ENCODE peak calls at places on chromosomes 1 and 21, in ten cellular contexts. G is hepatocyte, F is H7, D is endothelial cell, R is HuH-7, S is tibial artery, P is fibroblast of gingiva, O is left ventricle myocardium inferior, Z is kidney epithelial cell, W is GM23248. C is an unnamed sample.

GRCh38 chr21:37829043-37829442 is 87.2 kb downstream of the KCNJ6 start:
- DNase-seq in G (no peak), F (peak; percentile 42), D (no peak), R (no peak), S (no peak), P (no peak), O (no peak), Z (no peak), W (no peak), C (no peak)

GRCh38 chr21:43974791-43975468 is 37.2 kb upstream of the TRAPPC10 start:
- DNase-seq in G (no peak), F (no peak), D (no peak), R (no peak), S (no peak), P (no peak), O (no peak), Z (no peak), W (no peak), C (no peak)

GRCh38 chr1:39129514-39129913 is 75.0 kb upstream of the MACF1 start:
- DNase-seq in G (no peak), F (no peak), D (no peak), R (no peak), S (no peak), P (no peak), O (no peak), Z (no peak), W (peak; percentile 52), C (no peak)

GRCh38 chr1:153774036-153774435 is 1.2 kb upstream of the SLC27A3 start:
- DNase-seq in G (no peak), F (no peak), D (no peak), R (no peak), S (no peak), P (no peak), O (no peak), Z (no peak), W (peak; percentile 20), C (no peak)

GRCh38 chr1:41539999-41540398 is 55.5 kb upstream of the EDN2 start:
- DNase-seq in G (no peak), F (no peak), D (no peak), R (no peak), S (peak; percentile 10), P (no peak), O (no peak), Z (no peak), W (no peak), C (no peak)

GRCh38 chr1:115313173-115313572 is 24.9 kb downstream of the NGF start:
- DNase-seq in G (no peak), F (no peak), D (no peak), R (no peak), S (no peak), P (no peak), O (no peak), Z (no peak), W (peak; percentile 34), C (no peak)

GRCh38 chr21:18940791-18941190 is 537.2 kb upstream of the TMPRSS15 start:
- DNase-seq in G (no peak), F (no peak), D (no peak), R (no peak), S (no peak), P (no peak), O (no peak), Z (no peak), W (no peak), C (no peak)

GRCh38 chr1:115782571-115783281 is 14.2 kb upstream of the CASQ2 start:
- DNase-seq in G (peak; percentile 85), F (no peak), D (no peak), R (no peak), S (no peak), P (peak; percentile 49), O (no peak), Z (peak; percentile 68), W (peak; percentile 93), C (no peak)

GRCh38 chr1:6329851-6330250 is 63.7 kb downstream of the ACOT7 start:
- DNase-seq in G (no peak), F (no peak), D (no peak), R (no peak), S (no peak), P (peak; percentile 63), O (no peak), Z (no peak), W (peak; percentile 57), C (no peak)

GRCh38 chr1:113792986-113793385 is 19.3 kb downstream of the RSBN1 start:
- DNase-seq in G (no peak), F (no peak), D (no peak), R (no peak), S (no peak), P (peak; percentile 16), O (no peak), Z (no peak), W (peak; percentile 81), C (no peak)

GRCh38 chr1:203215573-203215972 is 13.9 kb downstream of the CHIT1 start:
- DNase-seq in G (no peak), F (no peak), D (no peak), R (no peak), S (no peak), P (no peak), O (no peak), Z (no peak), W (no peak), C (no peak)

GRCh38 chr1:212037900-212038299 is 2.4 kb downstream of the DTL start:
- DNase-seq in G (no peak), F (no peak), D (no peak), R (no peak), S (no peak), P (no peak), O (no peak), Z (no peak), W (peak; percentile 38), C (no peak)

GRCh38 chr21:41600556-41600955 is 92.6 kb upstream of the TMPRSS2 start:
- DNase-seq in G (no peak), F (no peak), D (no peak), R (no peak), S (no peak), P (no peak), O (no peak), Z (no peak), W (no peak), C (no peak)

GRCh38 chr1:168621356-168621755 is 45.0 kb downstream of the XCL1 start:
- DNase-seq in G (peak; percentile 37), F (no peak), D (no peak), R (no peak), S (no peak), P (peak; percentile 10), O (no peak), Z (no peak), W (peak; percentile 42), C (no peak)

GRCh38 chr1:74712863-74713262 is 20.0 kb downstream of the CRYZ start:
- DNase-seq in G (no peak), F (no peak), D (no peak), R (no peak), S (no peak), P (no peak), O (no peak), Z (no peak), W (no peak), C (no peak)

GRCh38 chr21:44930543-44930981 is 9.3 kb upstream of the SLX9 start:
- DNase-seq in G (no peak), F (peak; percentile 71), D (no peak), R (no peak), S (no peak), P (peak; percentile 12), O (peak; percentile 37), Z (no peak), W (peak; percentile 65), C (no peak)

GRCh38 chr21:42281196-42281680 is 34.0 kb downstream of the TFF3 start:
- DNase-seq in G (no peak), F (no peak), D (no peak), R (no peak), S (no peak), P (no peak), O (no peak), Z (no peak), W (no peak), C (no peak)

GRCh38 chr1:155961937-155962336 is 16.4 kb downstream of the ARHGEF2 start:
- DNase-seq in G (no peak), F (peak; percentile 68), D (no peak), R (no peak), S (peak; percentile 86), P (peak; percentile 77), O (peak; percentile 65), Z (peak; percentile 98), W (peak; percentile 100), C (no peak)

GRCh38 chr1:70887936-70888335 is 159.7 kb downstream of the PTGER3 start:
- DNase-seq in G (peak; percentile 21), F (no peak), D (no peak), R (no peak), S (no peak), P (no peak), O (no peak), Z (no peak), W (no peak), C (no peak)

GRCh38 chr1:65459397-65459768 is 38.9 kb downstream of the LEPR start:
- DNase-seq in G (peak; percentile 13), F (peak; percentile 41), D (no peak), R (peak; percentile 36), S (no peak), P (peak; percentile 52), O (no peak), Z (no peak), W (peak; percentile 59), C (peak; percentile 10)

GRCh38 chr1:18999287-18999852 is 42.9 kb upstream of the IFFO2 start:
- DNase-seq in G (no peak), F (no peak), D (no peak), R (no peak), S (no peak), P (peak; percentile 46), O (no peak), Z (no peak), W (peak; percentile 38), C (no peak)

GRCh38 chr1:212285685-212286436 is 651 bp downstream of the PPP2R5A start:
- DNase-seq in G (peak; percentile 80), F (peak; percentile 70), D (peak; percentile 57), R (peak; percentile 31), S (peak; percentile 61), P (peak; percentile 48), O (peak; percentile 66), Z (no peak), W (peak; percentile 83), C (peak; percentile 31)

GRCh38 chr1:150563340-150564038 is 14.3 kb downstream of the ADAMTSL4 start:
- DNase-seq in G (peak; percentile 56), F (no peak), D (no peak), R (no peak), S (peak; percentile 57), P (peak; percentile 31), O (peak; percentile 75), Z (no peak), W (peak; percentile 60), C (no peak)

GRCh38 chr1:170927955-170928850 is 7.1 kb upstream of the MROH9 start:
- DNase-seq in G (peak; percentile 10), F (peak; percentile 8), D (no peak), R (peak; percentile 20), S (no peak), P (peak; percentile 14), O (no peak), Z (no peak), W (peak; percentile 33), C (no peak)

GRCh38 chr1:237774246-237774645 is 116.5 kb downstream of the ZP4 start:
- DNase-seq in G (no peak), F (no peak), D (no peak), R (no peak), S (no peak), P (no peak), O (no peak), Z (no peak), W (no peak), C (no peak)

GRCh38 chr1:56925193-56925592 is 40.6 kb downstream of the C8B start:
- DNase-seq in G (no peak), F (no peak), D (no peak), R (no peak), S (no peak), P (no peak), O (no peak), Z (no peak), W (no peak), C (no peak)

GRCh38 chr1:187549540-187549939 is 720.8 kb downstream of the PLA2G4A start:
- DNase-seq in G (no peak), F (no peak), D (no peak), R (no peak), S (no peak), P (no peak), O (no peak), Z (no peak), W (no peak), C (no peak)

GRCh38 chr1:55418625-55419024 is 203.5 kb upstream of the USP24 start:
- DNase-seq in G (no peak), F (no peak), D (no peak), R (no peak), S (no peak), P (no peak), O (no peak), Z (no peak), W (no peak), C (no peak)

C was measured in SK-N-DZ.